ENCODE peak calls at places on chromosome 7, in nine cellular contexts. V is fibroblast of lung; I is Caco-2; U is left ventricle myocardium inferior; S is pancreas; G is CD8-positive, alpha-beta memory T cell; P is cardiac muscle cell; J is body of pancreas; Z is mammary epithelial cell. O is an unnamed sample.
A peak's percentile ranks its signal among the peaks of the same experiment; 100 is the strongest.

GRCh38 chr7:40003586-40003985 is 53.5 kb downstream of the CDK13 start:
- DNase-seq in G (no peak), J (no peak), P (no peak), Z (no peak), U (no peak), V (no peak), S (no peak), I (no peak), O (no peak)

GRCh38 chr7:55534262-55534915 is 37.9 kb downstream of the VOPP1 start:
- DNase-seq in Z (peak; percentile 97), P (peak; percentile 45), U (no peak), J (no peak), G (peak; percentile 68), S (no peak), V (peak; percentile 77), I (peak; percentile 36), O (no peak)

GRCh38 chr7:80218723-80219122 is 84.1 kb downstream of the GNAI1 start:
- DNase-seq in Z (peak; percentile 94), S (no peak), P (peak; percentile 37), I (no peak), U (no peak), G (no peak), J (no peak), V (peak; percentile 90), O (no peak)

GRCh38 chr7:20779041-20779440 is 7.6 kb downstream of the SP8 start:
- DNase-seq in P (no peak), V (no peak), U (no peak), S (no peak), J (no peak), I (no peak), Z (no peak), G (no peak), O (no peak)

GRCh38 chr7:115009139-115009538 is 87.2 kb downstream of the MDFIC start:
- DNase-seq in G (no peak), U (no peak), P (no peak), J (no peak), Z (no peak), V (peak; percentile 50), I (no peak), S (no peak), O (no peak)

GRCh38 chr7:136528329-136528728 is 340.1 kb upstream of the CHRM2 start:
- DNase-seq in P (peak; percentile 38), I (no peak), U (no peak), V (peak; percentile 92), J (no peak), S (no peak), G (no peak), Z (peak; percentile 26), O (no peak)

GRCh38 chr7:116805100-116805544 is 57.3 kb upstream of the CAPZA2 start:
- DNase-seq in S (no peak), V (peak; percentile 50), J (no peak), Z (no peak), U (no peak), I (no peak), G (no peak), P (peak; percentile 49), O (no peak)

GRCh38 chr7:8178353-8178752 is 83.6 kb downstream of the ICA1 start:
- DNase-seq in J (no peak), G (no peak), V (no peak), U (no peak), Z (no peak), P (no peak), S (no peak), I (no peak), O (no peak)

GRCh38 chr7:46752881-46753366 is 829.0 kb downstream of the TNS3 start:
- DNase-seq in U (no peak), Z (peak; percentile 92), S (no peak), P (peak; percentile 30), J (no peak), V (peak; percentile 92), G (no peak), I (no peak), O (no peak)

GRCh38 chr7:84455788-84456187 is 261.2 kb upstream of the SEMA3A start:
- DNase-seq in I (no peak), P (peak; percentile 48), V (peak; percentile 45), U (no peak), Z (peak; percentile 1), S (no peak), J (no peak), G (no peak), O (no peak)

GRCh38 chr7:2978403-2978802 is 65.3 kb downstream of the CARD11 start:
- DNase-seq in G (peak; percentile 68), I (no peak), S (no peak), U (peak; percentile 28), J (peak; percentile 69), P (peak; percentile 15), Z (peak; percentile 46), V (peak; percentile 3), O (no peak)

GRCh38 chr7:158450476-158451124 is 137.0 kb downstream of the PTPRN2 start:
- DNase-seq in I (no peak), U (no peak), G (no peak), P (no peak), S (no peak), V (no peak), J (no peak), Z (no peak), O (no peak)

GRCh38 chr7:50632561-50633413 is 67.6 kb upstream of the DDC start:
- DNase-seq in J (peak; percentile 69), S (no peak), P (peak; percentile 74), I (peak; percentile 72), U (no peak), G (peak; percentile 75), Z (peak; percentile 70), V (peak; percentile 40), O (peak; percentile 66)

GRCh38 chr7:138004046-138004445 is 2.2 kb upstream of the CREB3L2 start:
- DNase-seq in U (no peak), S (no peak), J (no peak), I (no peak), P (no peak), Z (no peak), V (no peak), G (no peak), O (no peak)

GRCh38 chr7:102429141-102429904 is 4.1 kb upstream of the ORAI2 start:
- DNase-seq in P (no peak), U (no peak), Z (no peak), S (no peak), I (no peak), G (no peak), J (no peak), V (no peak), O (no peak)
- H3K4me1 ChIP-seq in P (peaks cover 4% of the 10 kb centered on the region), U (peaks cover 17% of the 10 kb centered on the region), Z (peaks cover 13% of the 10 kb centered on the region), S (no peaks in the 10 kb centered on the region), I (peaks cover 18% of the 10 kb centered on the region), G (peaks cover 92% of the 10 kb centered on the region), J (peaks cover 9% of the 10 kb centered on the region), V (peaks cover 2% of the 10 kb centered on the region), O (peaks cover 9% of the 10 kb centered on the region)

GRCh38 chr7:27155816-27156507 is 513 bp downstream of the HOXA7 start:
- DNase-seq in Z (peak; percentile 55), U (no peak), I (peak; percentile 73), V (no peak), G (no peak), J (no peak), S (peak; percentile 54), P (no peak), O (peak; percentile 67)

GRCh38 chr7:27158436-27159277 is 2.2 kb upstream of the HOXA7 start:
- DNase-seq in J (no peak), U (no peak), S (peak; percentile 48), G (no peak), V (no peak), Z (peak; percentile 39), I (no peak), P (no peak), O (peak; percentile 61)

GRCh38 chr7:27156508-27156898 is at the start of gene HOXA7:
- DNase-seq in V (no peak), G (no peak), J (no peak), I (peak; percentile 85), U (no peak), S (peak; percentile 55), P (no peak), Z (peak; percentile 36), O (peak; percentile 87)

GRCh38 chr7:27157717-27158431 is 1.4 kb upstream of the HOXA7 start:
- DNase-seq in V (no peak), J (no peak), S (peak; percentile 61), Z (no peak), P (no peak), G (no peak), U (no peak), I (no peak), O (no peak)

DNA sequence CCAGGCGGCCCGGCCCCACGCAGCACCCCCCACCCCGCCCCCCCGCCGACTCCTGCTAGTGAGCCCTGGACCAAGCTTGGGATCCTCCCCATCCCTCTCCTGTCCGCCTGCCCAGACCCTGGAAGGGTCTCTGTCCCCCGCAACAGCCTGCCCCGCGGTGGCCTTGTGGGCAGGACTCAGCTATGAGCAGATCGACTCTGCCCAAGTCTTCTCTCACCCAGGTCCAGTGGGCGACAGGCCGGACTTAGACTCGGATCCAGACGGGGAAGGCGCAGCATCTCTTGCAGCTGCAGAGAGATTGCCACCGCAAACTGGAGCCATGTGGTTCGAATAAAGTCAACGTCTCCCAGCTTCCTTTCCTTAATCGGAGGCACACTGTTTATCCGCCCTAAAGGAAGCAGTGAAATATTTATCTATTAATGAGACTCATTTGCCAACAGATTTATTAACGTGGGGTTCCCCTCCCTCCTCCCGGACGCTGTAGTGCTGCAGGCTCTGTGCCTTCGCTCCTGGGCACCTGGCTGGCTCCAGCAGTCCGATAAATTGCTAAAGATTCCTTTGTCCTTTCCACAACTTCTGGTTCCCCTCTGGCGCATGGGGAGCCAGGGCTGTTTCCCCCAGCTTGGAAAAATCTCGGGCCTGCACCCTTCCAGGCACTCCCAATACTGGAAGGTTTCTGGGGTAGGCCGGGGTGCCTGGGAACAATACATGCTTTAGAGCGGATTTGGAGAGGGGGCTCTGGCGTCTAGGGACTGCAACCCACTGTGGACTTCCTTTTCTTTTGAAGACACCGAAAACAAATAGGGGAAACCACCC is 634 bp upstream of the HOXA7 start:
- DNase-seq in U (no peak), S (peak; percentile 69), V (no peak), I (no peak), G (no peak), J (no peak), Z (no peak), P (no peak), O (peak; percentile 45)
- H3K4me3 ChIP-seq in U (peak overlapping the region; percentile 52), S (no peak overlapping the region), V (no peak overlapping the region), I (peak overlapping the region; percentile 49), G (no peak overlapping the region), J (no peak overlapping the region), Z (no peak overlapping the region), P (no peak overlapping the region), O (peak overlapping the region; percentile 70)

GRCh38 chr7:142248166-142249160 is 9.4 kb downstream of the PRSS58 start:
- DNase-seq in J (no peak), P (no peak), V (no peak), Z (no peak), S (no peak), I (no peak), G (no peak), U (no peak), O (no peak)
- H3K27me3 ChIP-seq in J (no peaks in the 10 kb centered on the region), P (no peaks in the 10 kb centered on the region), V (no peaks in the 10 kb centered on the region), Z (peaks cover 5% of the 10 kb centered on the region), S (no peaks in the 10 kb centered on the region), I (no peaks in the 10 kb centered on the region), G (no peaks in the 10 kb centered on the region), U (no peaks in the 10 kb centered on the region), O (no peaks in the 10 kb centered on the region)

DNA sequence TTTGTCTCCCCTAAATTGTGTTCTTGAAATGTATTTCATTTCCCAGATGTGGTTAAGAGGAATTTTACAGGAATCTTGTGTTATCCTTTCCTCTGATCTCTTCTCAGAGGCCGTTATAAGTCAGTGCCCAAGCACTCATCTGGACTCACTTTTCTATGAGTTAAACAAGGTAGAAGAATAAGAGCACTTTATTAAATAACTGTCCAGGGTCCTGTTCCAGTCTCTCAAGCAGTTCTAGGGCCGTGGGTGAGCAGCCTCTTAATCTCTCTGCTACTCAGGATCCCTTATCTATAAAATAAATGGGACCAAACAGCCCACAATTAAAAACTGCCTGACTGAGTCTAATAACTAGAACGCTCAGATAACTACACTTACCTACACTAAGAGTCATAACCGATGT is 111.3 kb downstream of the OSBPL3 start:
- DNase-seq in Z (no peak), U (no peak), G (no peak), I (no peak), V (no peak), P (no peak), S (no peak), J (no peak), O (no peak)
- H3K4me1 ChIP-seq in Z (peaks cover 9% of the 10 kb centered on the region), U (no peaks in the 10 kb centered on the region), G (no peaks in the 10 kb centered on the region), I (peaks cover 8% of the 10 kb centered on the region), V (no peaks in the 10 kb centered on the region), P (no peaks in the 10 kb centered on the region), S (no peaks in the 10 kb centered on the region), J (no peaks in the 10 kb centered on the region), O (peaks cover 8% of the 10 kb centered on the region)